ENCODE peak calls at places on chromosomes 12 and 14, in eight cellular contexts. U, L, H, W, G, S, N and M are unnamed samples.

GRCh38 chr12:104282109-104282508 is 21.4 kb upstream of the EID3 start:
- DNase-seq in U (no peak), L (no peak), H (no peak), W (no peak), G (no peak), S (no peak), N (no peak), M (no peak)

GRCh38 chr14:96567289-96567899 is 65.2 kb downstream of the PAPOLA start:
- DNase-seq in U (no peak), L (no peak), H (no peak), W (no peak), G (no peak), S (no peak), N (peak; percentile 41), M (peak; percentile 37)

GRCh38 chr12:38961044-38961443 is 55.7 kb upstream of the CPNE8 start:
- DNase-seq in U (no peak), L (no peak), H (no peak), W (no peak), G (no peak), S (no peak), N (no peak), M (no peak)

GRCh38 chr12:9406564-9407424 is 198.6 kb upstream of the PZP start:
- DNase-seq in U (no peak), L (no peak), H (no peak), W (no peak), G (no peak), S (no peak), N (no peak), M (no peak)

GRCh38 chr14:64966976-64967375 is 5.2 kb downstream of the RAB15 start:
- DNase-seq in U (no peak), L (no peak), H (no peak), W (no peak), G (no peak), S (no peak), N (no peak), M (no peak)

GRCh38 chr12:32312049-32312670 is 87.2 kb upstream of the FGD4 start:
- DNase-seq in U (no peak), L (peak; percentile 45), H (no peak), W (no peak), G (peak; percentile 66), S (no peak), N (peak; percentile 59), M (peak; percentile 37)

GRCh38 chr14:102086346-102086971 is 385 bp downstream of the HSP90AA1 start:
- DNase-seq in U (no peak), L (peak; percentile 46), H (peak; percentile 42), W (no peak), G (peak; percentile 33), S (peak; percentile 80), N (peak; percentile 64), M (peak; percentile 85)

GRCh38 chr14:98926151-98926550 is 345.8 kb downstream of the BCL11B start:
- DNase-seq in U (peak; percentile 14), L (no peak), H (no peak), W (no peak), G (no peak), S (peak; percentile 60), N (no peak), M (peak; percentile 60)

GRCh38 chr14:23660290-23661226 is 24.4 kb downstream of the DHRS2 start:
- DNase-seq in U (no peak), L (no peak), H (no peak), W (peak; percentile 19), G (no peak), S (peak; percentile 34), N (no peak), M (peak; percentile 10)

GRCh38 chr12:121388421-121388981 is 11.4 kb upstream of the RNF34 start:
- DNase-seq in U (no peak), L (peak; percentile 85), H (no peak), W (no peak), G (no peak), S (no peak), N (no peak), M (no peak)

GRCh38 chr12:1908758-1909157 is 9.7 kb downstream of the CACNA2D4 start:
- DNase-seq in U (peak; percentile 37), L (no peak), H (no peak), W (peak; percentile 23), G (no peak), S (no peak), N (no peak), M (no peak)

GRCh38 chr12:124713436-124714082 is 146.1 kb upstream of the NCOR2 start:
- DNase-seq in U (no peak), L (no peak), H (no peak), W (no peak), G (peak; percentile 67), S (peak; percentile 38), N (no peak), M (peak; percentile 66)

GRCh38 chr14:23517650-23518329 is 33.8 kb downstream of the ZFHX2 start:
- DNase-seq in U (no peak), L (no peak), H (no peak), W (no peak), G (no peak), S (no peak), N (no peak), M (no peak)

GRCh38 chr14:56145965-56146364 is 27.8 kb downstream of the PELI2 start:
- DNase-seq in U (no peak), L (peak; percentile 2), H (no peak), W (no peak), G (no peak), S (no peak), N (no peak), M (no peak)

GRCh38 chr14:83384253-83384652 is 1850.6 kb upstream of the SEL1L start:
- DNase-seq in U (no peak), L (no peak), H (no peak), W (no peak), G (no peak), S (no peak), N (no peak), M (no peak)

GRCh38 chr12:32505067-32505466 is 105.7 kb downstream of the FGD4 start:
- DNase-seq in U (no peak), L (no peak), H (no peak), W (no peak), G (no peak), S (no peak), N (no peak), M (no peak)

GRCh38 chr14:72416892-72417291 is 477.0 kb downstream of the DPF3 start:
- DNase-seq in U (no peak), L (no peak), H (peak; percentile 39), W (no peak), G (peak; percentile 81), S (no peak), N (no peak), M (no peak)

GRCh38 chr12:78918221-78918620 is 53.6 kb downstream of the SYT1 start:
- DNase-seq in U (no peak), L (no peak), H (peak; percentile 76), W (no peak), G (no peak), S (no peak), N (no peak), M (no peak)

GRCh38 chr12:125773033-125773432 is 707.8 kb downstream of the AACS start:
- DNase-seq in U (no peak), L (no peak), H (peak; percentile 38), W (peak; percentile 88), G (peak; percentile 43), S (no peak), N (peak; percentile 51), M (no peak)

GRCh38 chr14:104688755-104689619 is at the start of gene INF2:
- DNase-seq in U (peak; percentile 83), L (peak; percentile 57), H (peak; percentile 75), W (peak; percentile 68), G (no peak), S (peak; percentile 38), N (peak; percentile 83), M (peak; percentile 53)

GRCh38 chr12:2185751-2186341 is 133.1 kb downstream of the CACNA1C start:
- DNase-seq in U (no peak), L (no peak), H (no peak), W (no peak), G (no peak), S (no peak), N (no peak), M (no peak)

GRCh38 chr14:35305633-35306032 is 13.5 kb downstream of the PSMA6 start:
- DNase-seq in U (no peak), L (no peak), H (no peak), W (no peak), G (no peak), S (no peak), N (no peak), M (no peak)

GRCh38 chr12:108633534-108634224 is at the start of gene SELPLG:
- DNase-seq in U (peak; percentile 66), L (no peak), H (no peak), W (peak; percentile 30), G (peak; percentile 95), S (peak; percentile 96), N (no peak), M (peak; percentile 93)
- H3K4me1 ChIP-seq in U (no peaks in the 10 kb centered on the region), L (peaks cover 25% of the 10 kb centered on the region), H (peaks cover 8% of the 10 kb centered on the region), W (peaks cover 12% of the 10 kb centered on the region), G (peaks cover 53% of the 10 kb centered on the region), S (peaks cover 73% of the 10 kb centered on the region), N (peaks cover 36% of the 10 kb centered on the region), M (peaks cover 65% of the 10 kb centered on the region)

DNA sequence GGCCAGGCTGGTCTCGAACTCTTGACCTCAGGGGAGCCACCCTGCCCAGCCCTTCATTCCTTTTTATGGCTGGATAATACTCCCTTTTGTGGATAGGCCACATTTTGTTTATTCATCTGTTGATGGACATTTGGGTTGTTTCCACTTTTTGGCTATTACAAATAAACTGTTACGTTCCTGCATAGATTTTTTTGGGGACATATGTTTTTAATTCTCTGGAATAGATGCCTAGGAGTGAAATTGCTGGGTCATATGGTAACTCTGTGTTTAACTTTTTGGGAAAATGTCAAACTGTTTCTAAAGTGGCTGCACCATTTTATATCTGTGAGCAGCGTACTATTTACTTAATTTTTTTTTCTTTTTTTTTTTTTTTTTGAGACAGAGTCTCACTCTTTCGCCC is 9.8 kb downstream of the KMT5A start:
- DNase-seq in U (no peak), L (no peak), H (no peak), W (no peak), G (no peak), S (no peak), N (no peak), M (no peak)
- H3K4me1 ChIP-seq in U (peaks cover 6% of the 10 kb centered on the region), L (peaks cover 12% of the 10 kb centered on the region), H (peaks cover 4% of the 10 kb centered on the region), W (no peaks in the 10 kb centered on the region), G (no peaks in the 10 kb centered on the region), S (peaks cover 6% of the 10 kb centered on the region), N (peaks cover 10% of the 10 kb centered on the region), M (peaks cover 25% of the 10 kb centered on the region)

GRCh38 chr12:92076106-92076505 is 69.5 kb downstream of the BTG1 start:
- DNase-seq in U (no peak), L (no peak), H (no peak), W (no peak), G (no peak), S (no peak), N (no peak), M (no peak)
- H3K4me1 ChIP-seq in U (peaks cover 4% of the 10 kb centered on the region), L (peaks cover 37% of the 10 kb centered on the region), H (peaks cover 3% of the 10 kb centered on the region), W (no peaks in the 10 kb centered on the region), G (peaks cover 26% of the 10 kb centered on the region), S (peaks cover 38% of the 10 kb centered on the region), N (peaks cover 63% of the 10 kb centered on the region), M (peaks cover 26% of the 10 kb centered on the region)

DNA sequence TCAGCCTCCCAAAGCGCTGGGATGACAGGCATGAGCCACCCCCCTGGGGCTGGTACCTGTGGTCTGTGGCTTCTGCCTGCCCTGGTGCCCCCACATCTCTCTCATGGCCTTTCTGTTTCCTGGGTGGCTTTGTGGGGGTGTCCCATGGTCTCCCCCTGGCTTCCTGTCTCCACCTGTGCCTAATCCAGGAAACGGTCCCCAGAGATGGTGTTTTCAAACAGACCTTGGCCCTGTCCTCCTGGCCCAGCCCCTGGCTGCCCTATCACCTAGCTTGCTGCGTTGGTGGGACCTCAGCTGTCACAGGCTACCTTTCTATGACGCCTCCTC is 18.1 kb downstream of the MEG3 start:
- DNase-seq in U (no peak), L (no peak), H (no peak), W (no peak), G (no peak), S (no peak), N (no peak), M (no peak)
- H3K4me1 ChIP-seq in U (no peaks in the 10 kb centered on the region), L (no peaks in the 10 kb centered on the region), H (peaks cover 50% of the 10 kb centered on the region), W (peaks cover 5% of the 10 kb centered on the region), G (no peaks in the 10 kb centered on the region), S (no peaks in the 10 kb centered on the region), N (peaks cover 13% of the 10 kb centered on the region), M (peaks cover 1% of the 10 kb centered on the region)